ENCODE peak calls at places on chromosomes 2 and 18, in nine cellular contexts. V is astrocyte, Q is Kasumi-1, X is A549, Y is PC-9, G is cardiac fibroblast, P is A673, M is endodermal cell, N is NCI-H2029 treated with DMSO at 0.1 percent for 48 hours. O is an unnamed sample.

GRCh38 chr2:20917724-20918572 is 95.0 kb upstream of the LDAH start:
- DNase-seq in P (no peak), V (peak; percentile 22), Q (no peak), M (no peak), N (no peak), Y (no peak), X (no peak), G (no peak), O (peak; percentile 20)

GRCh38 chr2:70949086-70949485 is 13.4 kb downstream of the ATP6V1B1 start:
- DNase-seq in Y (no peak), P (no peak), M (peak; percentile 24), G (no peak), N (no peak), X (no peak), Q (no peak), V (no peak), O (no peak)

GRCh38 chr2:45452866-45453265 is 158.2 kb downstream of the SRBD1 start:
- DNase-seq in P (peak; percentile 44), X (no peak), M (no peak), N (no peak), Y (no peak), V (peak; percentile 88), Q (no peak), G (peak; percentile 95), O (no peak)

GRCh38 chr2:19711470-19712372 is 190.1 kb downstream of the TTC32 start:
- DNase-seq in Q (no peak), Y (peak; percentile 65), V (peak; percentile 98), P (peak; percentile 61), G (peak; percentile 97), X (peak; percentile 89), M (peak; percentile 82), N (peak; percentile 58), O (peak; percentile 96)

GRCh38 chr2:65357959-65358294 is 74.5 kb downstream of the SPRED2 start:
- DNase-seq in V (no peak), M (no peak), P (no peak), G (no peak), N (no peak), Y (no peak), Q (no peak), X (no peak), O (no peak)

GRCh38 chr2:144629937-144630336 is 110.0 kb upstream of the ZEB2 start:
- DNase-seq in G (no peak), M (no peak), V (no peak), N (no peak), X (no peak), Y (no peak), Q (no peak), P (no peak), O (no peak)

GRCh38 chr2:129766594-129766993 is 212.9 kb upstream of the RAB6C start:
- DNase-seq in N (no peak), V (no peak), P (no peak), X (no peak), G (no peak), Y (no peak), Q (no peak), M (peak; percentile 43), O (no peak)

GRCh38 chr2:231671617-231672350 is 36.5 kb upstream of the PTMA start:
- DNase-seq in Y (no peak), X (no peak), G (no peak), N (no peak), V (no peak), M (peak; percentile 77), Q (no peak), P (no peak), O (no peak)

GRCh38 chr2:51350100-51350499 is 318.2 kb upstream of the NRXN1 start:
- DNase-seq in G (peak; percentile 59), V (peak; percentile 14), Y (no peak), P (no peak), Q (no peak), M (no peak), N (no peak), X (peak; percentile 22), O (no peak)

GRCh38 chr2:76958749-76959148 is 563.4 kb downstream of the LRRTM4 start:
- DNase-seq in Y (peak; percentile 1), G (peak; percentile 2), M (peak; percentile 80), Q (peak; percentile 45), X (no peak), N (no peak), P (peak; percentile 48), V (no peak), O (no peak)

GRCh38 chr2:108423502-108424251 is 25.3 kb upstream of the GCC2 start:
- DNase-seq in M (no peak), Q (no peak), N (no peak), G (no peak), V (no peak), P (no peak), Y (no peak), X (peak; percentile 18), O (no peak)

GRCh38 chr18:34802938-34803337 is 92.8 kb downstream of the DTNA start:
- DNase-seq in X (no peak), V (peak; percentile 80), P (no peak), M (no peak), N (no peak), Y (no peak), G (peak; percentile 5), Q (no peak), O (no peak)

GRCh38 chr2:128510701-128511100 is 192.0 kb upstream of the HS6ST1 start:
- DNase-seq in M (no peak), Q (no peak), X (no peak), N (no peak), Y (no peak), P (no peak), G (peak; percentile 66), V (peak; percentile 10), O (no peak)

GRCh38 chr2:223585691-223586090 is 16.5 kb downstream of the SCG2 start:
- DNase-seq in Q (no peak), G (peak; percentile 64), M (no peak), Y (peak; percentile 43), X (peak; percentile 61), V (peak; percentile 41), N (peak; percentile 89), P (peak; percentile 82), O (peak; percentile 49)

O was measured in NCI-H226.